ENCODE peak calls at places on chromosomes 6 and 20, in five cellular contexts. S is GM04503; N is activated naive CD8-positive, alpha-beta T cell treated with anti-CD3 and anti-CD28 coated beads, Interleukin-2, amount 50 U/mL, for 24 hours; J is adrenal gland; Q is foreskin fibroblast. Z is an unnamed sample.

GRCh38 chr20:56554869-56555268 is 21.8 kb downstream of the FAM209B start:
- DNase-seq in S (peak), N (peak), J (peak), Q (peak), Z (peak)

GRCh38 chr6:98787401-98787800 is 47.0 kb upstream of the POU3F2 start:
- DNase-seq in S (no peak), N (no peak), J (no peak), Q (no peak), Z (no peak)

GRCh38 chr20:51446656-51447055 is 95.9 kb downstream of the NFATC2 start:
- DNase-seq in S (no peak), N (no peak), J (peak), Q (peak), Z (peak)

GRCh38 chr6:30171677-30172471 is 8.5 kb downstream of the TRIM15 start:
- DNase-seq in S (no peak), N (no peak), J (no peak), Q (peak), Z (no peak)

GRCh38 chr6:18264338-18265098 is at the start of gene DEK:
- DNase-seq in S (no peak), N (peak), J (peak), Q (peak), Z (peak)

GRCh38 chr6:107132330-107132954 is 17.1 kb upstream of the BEND3 start:
- DNase-seq in S (no peak), N (peak), J (peak), Q (no peak), Z (no peak)

GRCh38 chr6:99519446-99519845 is 4.2 kb upstream of the USP45 start:
- DNase-seq in S (no peak), N (no peak), J (no peak), Q (no peak), Z (no peak)

GRCh38 chr6:143005816-143006215 is 54.9 kb upstream of the AIG1 start:
- DNase-seq in S (peak), N (no peak), J (no peak), Q (peak), Z (no peak)

GRCh38 chr20:59020938-59021551 is 1.8 kb downstream of the TUBB1 start:
- DNase-seq in S (no peak), N (no peak), J (no peak), Q (no peak), Z (no peak)

Z was measured in MG63.